ENCODE peak calls at places on chromosomes 1 and 21, in eight cellular contexts. P is HFF-Myc, S is cardiac muscle cell, J is mesothelial cell of epicardium, E is fibroblast of pulmonary artery, V is brain microvascular endothelial cell, B is NB4, Z is pancreas. Q is an unnamed sample.

GRCh38 chr1:161182214-161182613 is 4.9 kb upstream of the B4GALT3 start:
- DNase-seq in V (no peak), P (no peak), E (no peak), S (no peak), B (peak; percentile 63), J (no peak), Z (no peak), Q (no peak)

GRCh38 chr1:212293579-212293978 is 8.4 kb downstream of the PPP2R5A start:
- DNase-seq in B (no peak), J (no peak), Z (no peak), P (no peak), V (no peak), S (peak; percentile 35), E (peak; percentile 45), Q (no peak)

GRCh38 chr1:92218559-92218958 is 844 bp downstream of the C1orf146 start:
- DNase-seq in S (no peak), B (no peak), V (no peak), Z (no peak), P (no peak), J (no peak), E (no peak), Q (no peak)

GRCh38 chr1:30085814-30086770 is 637.3 kb downstream of the MATN1 start:
- DNase-seq in J (peak; percentile 74), S (peak; percentile 60), P (no peak), V (peak; percentile 26), Z (peak; percentile 81), B (peak; percentile 48), E (peak; percentile 18), Q (peak; percentile 88)

GRCh38 chr1:104874044-104874443 is 1124.3 kb downstream of the AMY1C start:
- DNase-seq in E (no peak), B (no peak), S (no peak), J (no peak), P (no peak), V (no peak), Z (no peak), Q (no peak)

GRCh38 chr1:165508291-165508690 is 35.5 kb upstream of the LRRC52 start:
- DNase-seq in P (no peak), J (no peak), B (no peak), V (no peak), S (no peak), Z (no peak), E (no peak), Q (no peak)

GRCh38 chr1:204155881-204156280 is 4.0 kb upstream of the ETNK2 start:
- DNase-seq in V (no peak), E (no peak), P (no peak), B (no peak), J (no peak), S (no peak), Z (no peak), Q (no peak)

GRCh38 chr1:212157252-212157651 is 121.7 kb downstream of the DTL start:
- DNase-seq in P (no peak), E (no peak), Z (no peak), B (no peak), J (no peak), S (no peak), V (no peak), Q (no peak)

GRCh38 chr1:215228193-215228592 is 145.7 kb downstream of the KCNK2 start:
- DNase-seq in B (no peak), J (no peak), V (no peak), P (no peak), Z (no peak), E (no peak), S (no peak), Q (no peak)

GRCh38 chr1:2544875-2545638 is 11.1 kb upstream of the TNFRSF14 start:
- DNase-seq in Z (no peak), S (no peak), J (no peak), V (no peak), P (no peak), E (no peak), B (no peak), Q (no peak)

GRCh38 chr1:182768973-182769372 is 20.6 kb upstream of the NPL start:
- DNase-seq in P (no peak), B (no peak), S (peak; percentile 37), J (no peak), Z (no peak), V (no peak), E (peak; percentile 18), Q (no peak)

GRCh38 chr21:36729301-36729970 is 30.5 kb downstream of the SIM2 start:
- DNase-seq in P (no peak), E (no peak), B (no peak), J (no peak), Z (no peak), V (no peak), S (no peak), Q (peak; percentile 44)

GRCh38 chr1:27296773-27297214 is 25.2 kb upstream of the TMEM222 start:
- DNase-seq in P (no peak), S (peak; percentile 65), B (peak; percentile 56), E (peak; percentile 64), J (peak; percentile 66), Z (peak; percentile 89), V (peak; percentile 56), Q (peak; percentile 82)

GRCh38 chr1:90127288-90127953 is 132.5 kb downstream of the ZNF326 start:
- DNase-seq in E (no peak), V (no peak), S (no peak), Z (no peak), J (no peak), B (no peak), P (no peak), Q (no peak)

GRCh38 chr1:56709995-56710394 is 64.9 kb downstream of the PRKAA2 start:
- DNase-seq in B (no peak), S (no peak), V (no peak), P (no peak), J (no peak), Z (no peak), E (no peak), Q (no peak)

GRCh38 chr1:56713112-56713511 is 68.0 kb downstream of the PRKAA2 start:
- DNase-seq in E (no peak), Z (no peak), J (no peak), V (no peak), B (no peak), S (no peak), P (no peak), Q (no peak)

GRCh38 chr1:56712150-56712549 is 67.0 kb downstream of the PRKAA2 start:
- DNase-seq in E (no peak), V (no peak), J (no peak), Z (no peak), S (no peak), B (no peak), P (no peak), Q (no peak)

GRCh38 chr1:56709269-56709880 is 64.3 kb downstream of the PRKAA2 start:
- DNase-seq in P (peak; percentile 38), S (peak; percentile 68), B (peak; percentile 45), Z (no peak), E (peak; percentile 72), V (peak; percentile 39), J (no peak), Q (no peak)

GRCh38 chr1:56710646-56711045 is 65.5 kb downstream of the PRKAA2 start:
- DNase-seq in E (peak; percentile 60), B (no peak), P (peak; percentile 14), S (peak; percentile 48), Z (no peak), V (peak; percentile 29), J (no peak), Q (no peak)
- TF ChIP-seq CTCF in E (no peak), B (no peak), P (no peak), S (no peak), Z (no peak), V (no peak), J (no peak), Q (no peak)

GRCh38 chr1:23369335-23370013 is at the start of gene ZNF436:
- DNase-seq in J (peak; percentile 86), V (peak; percentile 86), S (peak; percentile 94), B (peak; percentile 86), E (peak; percentile 95), P (no peak), Z (peak; percentile 88), Q (no peak)
- TF ChIP-seq CTCF in J (no peak), V (no peak), S (no peak), B (no peak), E (no peak), P (no peak), Z (no peak), Q (no peak)

GRCh38 chr1:147177611-147178370 is 5.5 kb upstream of the PRKAB2 start:
- DNase-seq in Z (peak; percentile 56), E (peak; percentile 44), B (no peak), S (peak; percentile 44), P (no peak), V (no peak), J (no peak), Q (no peak)
- TF ChIP-seq CTCF in Z (no peak), E (no peak), B (no peak), S (peak; percentile 4), P (no peak), V (peak; percentile 32), J (no peak), Q (no peak)

GRCh38 chr1:59054172-59054571 is 242.7 kb upstream of the FGGY start:
- DNase-seq in S (no peak), B (no peak), E (no peak), Z (no peak), V (no peak), J (no peak), P (no peak), Q (no peak)

GRCh38 chr1:59055908-59056719 is 240.8 kb upstream of the FGGY start:
- DNase-seq in B (no peak), Z (no peak), S (no peak), P (no peak), V (no peak), J (no peak), E (no peak), Q (no peak)

GRCh38 chr1:59057801-59058200 is 239.1 kb upstream of the FGGY start:
- DNase-seq in S (peak; percentile 36), B (peak; percentile 14), J (no peak), P (no peak), E (no peak), V (no peak), Z (no peak), Q (no peak)

GRCh38 chr1:59058681-59059441 is 238.0 kb upstream of the FGGY start:
- DNase-seq in Z (no peak), V (no peak), S (no peak), B (no peak), J (no peak), E (no peak), P (no peak), Q (no peak)

GRCh38 chr1:59057211-59057694 is 239.6 kb upstream of the FGGY start:
- DNase-seq in B (peak; percentile 81), E (peak; percentile 99), S (peak; percentile 99), J (peak; percentile 62), V (peak; percentile 90), Z (peak; percentile 62), P (peak; percentile 97), Q (peak; percentile 73)
- TF ChIP-seq CTCF in B (no peak), E (peak; percentile 19), S (peak; percentile 24), J (no peak), V (peak; percentile 30), Z (no peak), P (no peak), Q (no peak)

Q was measured in type B pancreatic cell.